ENCODE peak calls at places on chromosomes 16 and 17, in ten cellular contexts. Q, C, H, W, N, D, J, T, F and Y are unnamed samples. For H3K27me3 and H3K36me3, the result is how much of the 10 kb centered on the place peaks cover.

GRCh38 chr17:27326585-27326984 is 32.7 kb downstream of the WSB1 start:
- DNase-seq in J (no peak), C (no peak), W (no peak), F (no peak), N (no peak), T (no peak), H (no peak), Q (no peak), D (no peak), Y (no peak)

GRCh38 chr16:8026450-8026849 is 563.9 kb downstream of the TMEM114 start:
- DNase-seq in W (no peak), C (no peak), Q (no peak), F (no peak), D (no peak), N (peak), H (no peak), T (no peak), J (no peak), Y (peak)

GRCh38 chr17:58822148-58823050 is 66.7 kb downstream of the PPM1E start:
- DNase-seq in C (no peak), D (no peak), J (no peak), H (no peak), Q (no peak), F (no peak), W (no peak), T (no peak), N (no peak), Y (no peak)

GRCh38 chr17:3213587-3213986 is 6.1 kb downstream of the OR1A1 start:
- DNase-seq in Q (no peak), F (no peak), C (no peak), D (no peak), H (no peak), W (no peak), T (no peak), J (no peak), N (no peak), Y (no peak)

GRCh38 chr17:51016099-51016498 is 104.6 kb downstream of the SPAG9 start:
- DNase-seq in J (no peak), T (no peak), D (no peak), C (no peak), F (no peak), Q (no peak), W (no peak), H (no peak), N (no peak), Y (no peak)

GRCh38 chr17:71922439-71922838 is 198.4 kb upstream of the SOX9 start:
- DNase-seq in Q (peak), N (peak), T (peak), J (no peak), D (no peak), W (peak), F (no peak), C (no peak), H (no peak), Y (peak)

GRCh38 chr16:87951550-87952538 is 610 bp downstream of the BANP start:
- DNase-seq in F (no peak), T (no peak), C (peak), H (no peak), J (no peak), Q (peak), N (peak), D (no peak), W (no peak), Y (no peak)

GRCh38 chr17:31394544-31394943 is 3.1 kb downstream of the RAB11FIP4 start:
- DNase-seq in N (peak), H (no peak), F (peak), W (no peak), Q (peak), D (no peak), T (no peak), C (peak), J (peak), Y (peak)

GRCh38 chr17:19331134-19331533 is 31.4 kb downstream of the B9D1 start:
- DNase-seq in T (no peak), H (no peak), C (no peak), Q (peak), J (no peak), D (no peak), W (no peak), F (no peak), N (no peak), Y (no peak)

GRCh38 chr17:17048106-17048505 is 5.8 kb downstream of the MPRIP start:
- DNase-seq in F (no peak), C (no peak), J (no peak), H (no peak), T (no peak), Q (no peak), D (no peak), W (no peak), N (no peak), Y (no peak)

GRCh38 chr16:49275870-49276269 is 5.8 kb downstream of the CBLN1 start:
- DNase-seq in C (no peak), J (no peak), F (no peak), D (peak), W (no peak), N (no peak), H (no peak), Q (no peak), T (no peak), Y (peak)
- H3K27me3 ChIP-seq in C (half or more), J (half or more), F (under half), D (half or more), W (under half), N (half or more), H (under half), Q (under half), T (half or more), Y (half or more)

DNA sequence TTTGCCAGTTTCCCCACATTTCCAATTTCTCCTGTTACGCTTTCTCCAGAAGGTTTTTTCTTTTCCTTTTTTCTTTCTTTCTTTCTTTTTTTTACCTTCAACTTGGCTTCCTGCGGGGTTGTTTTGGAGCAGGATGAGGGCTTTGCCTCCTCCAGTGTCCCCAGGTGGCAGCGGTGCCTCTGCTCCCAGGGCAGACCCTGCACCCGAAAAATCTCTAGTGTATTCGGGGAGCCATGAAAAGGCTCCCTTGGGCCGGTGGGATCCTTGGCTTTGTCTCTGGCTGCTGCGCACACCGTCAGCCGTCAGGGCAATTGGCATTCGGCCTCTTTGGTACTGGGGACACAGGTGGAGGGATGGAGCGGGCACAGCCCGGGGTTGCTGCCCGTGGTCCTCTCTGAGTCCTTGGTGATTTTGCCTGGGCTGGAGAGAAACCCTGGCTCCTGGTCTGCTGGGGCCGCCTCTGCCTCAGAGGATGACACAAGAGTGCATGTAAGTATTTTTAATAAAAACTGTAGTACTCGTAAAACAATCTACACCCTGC is 846 bp downstream of the ITGB3 start:
- DNase-seq in J (no peak), T (no peak), F (no peak), N (no peak), H (no peak), C (no peak), W (no peak), Q (no peak), D (peak), Y (peak)
- H3K4me3 ChIP-seq in J (peak), T (peak), F (peak), N (peak), H (peak), C (peak), W (peak), Q (peak), D (peak), Y (peak)

GRCh38 chr16:2235234-2235651 is 1.0 kb upstream of the DNASE1L2 start:
- DNase-seq in D (no peak), J (no peak), W (no peak), C (no peak), H (peak), F (no peak), T (no peak), Q (no peak), N (no peak), Y (peak)

GRCh38 chr16:2236362-2237075 is at the start of gene DNASE1L2:
- DNase-seq in T (no peak), Q (peak), C (no peak), F (no peak), D (peak), N (peak), H (no peak), J (no peak), W (no peak), Y (peak)

GRCh38 chr16:2234813-2235170 is 1.5 kb upstream of the DNASE1L2 start:
- DNase-seq in W (no peak), C (no peak), Q (no peak), T (no peak), J (no peak), D (no peak), H (no peak), N (no peak), F (no peak), Y (peak)

GRCh38 chr16:2237076-2237551 is 870 bp downstream of the DNASE1L2 start:
- DNase-seq in D (peak), J (no peak), F (no peak), N (no peak), T (no peak), C (no peak), Q (no peak), H (no peak), W (no peak), Y (peak)

DNA sequence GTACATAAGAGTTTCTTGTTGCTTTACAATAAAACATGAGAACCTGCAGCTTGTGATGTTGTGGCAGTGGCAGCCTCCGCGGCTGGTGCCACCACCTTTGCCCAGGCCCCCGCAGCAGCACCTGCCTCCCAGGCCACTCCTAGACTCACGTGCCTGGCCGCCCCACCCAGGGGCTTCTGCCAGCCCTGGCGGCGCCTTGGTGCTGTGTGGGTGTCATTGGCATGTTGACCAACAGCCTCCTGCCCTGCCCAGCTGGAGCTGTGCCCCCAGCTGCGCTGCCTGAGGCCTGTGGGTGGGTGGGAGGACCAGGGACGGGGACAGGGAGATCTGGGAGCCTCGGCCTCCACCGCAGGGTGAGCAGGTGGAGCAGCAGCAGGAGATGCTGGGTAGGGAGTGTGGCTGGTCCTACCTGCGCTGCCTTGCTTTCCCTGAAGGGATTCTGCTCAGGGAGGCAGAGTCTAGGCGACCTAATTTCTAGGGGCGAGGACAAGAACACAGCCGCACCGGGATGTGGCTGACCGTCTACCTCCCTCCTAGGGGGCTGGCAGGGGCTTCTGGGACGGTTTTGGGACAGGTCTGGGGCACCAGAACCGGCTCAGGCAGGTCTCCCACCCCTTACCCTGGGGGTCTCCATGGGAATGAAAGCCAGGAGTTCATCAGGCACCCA is 416 bp upstream of the DNASE1L2 start:
- DNase-seq in Q (no peak), N (no peak), F (no peak), C (no peak), H (no peak), J (no peak), T (no peak), D (no peak), W (no peak), Y (no peak)
- H3K36me3 ChIP-seq in Q (under half), N (under half), F (under half), C (under half), H (under half), J (under half), T (under half), D (half or more), W (under half), Y (under half)

DNA sequence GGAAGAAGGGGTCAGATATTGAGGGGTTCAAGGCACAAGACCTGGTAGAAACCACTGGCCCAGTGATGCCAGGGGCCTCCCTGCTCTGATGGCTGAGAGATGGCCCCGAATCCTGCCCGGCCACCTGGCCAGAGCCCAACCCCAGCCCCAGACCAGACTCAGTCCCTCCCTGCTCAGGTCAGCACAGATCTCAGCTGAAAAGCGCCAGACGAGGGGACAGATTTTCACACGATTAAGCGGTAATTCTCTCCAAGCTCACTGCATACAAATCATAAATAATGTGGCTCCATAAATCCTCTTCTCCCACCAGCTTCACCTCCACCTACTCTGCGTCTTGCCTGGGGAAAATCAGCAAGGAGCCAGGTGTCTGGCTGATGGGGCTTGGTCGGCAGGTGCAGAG is 57.1 kb downstream of the ENGASE start:
- DNase-seq in H (no peak), C (no peak), J (no peak), F (no peak), Q (no peak), N (no peak), T (no peak), W (no peak), D (peak), Y (peak)
- H3K27me3 ChIP-seq in H (under half), C (half or more), J (under half), F (under half), Q (under half), N (under half), T (half or more), W (under half), D (under half), Y (under half)

GRCh38 chr16:10946308-10946707 is 1.9 kb downstream of the CLEC16A start:
- DNase-seq in Q (peak), J (no peak), C (no peak), W (no peak), T (no peak), H (no peak), F (no peak), N (peak), D (no peak), Y (peak)

GRCh38 chr16:10944249-10945064 is at the start of gene CLEC16A:
- DNase-seq in H (peak), W (peak), Q (peak), F (peak), N (peak), C (peak), D (peak), J (peak), T (peak), Y (peak)

GRCh38 chr16:10945065-10945787 is 862 bp downstream of the CLEC16A start:
- DNase-seq in D (no peak), H (no peak), N (no peak), T (no peak), F (no peak), W (no peak), Q (no peak), C (no peak), J (no peak), Y (no peak)

GRCh38 chr16:10949424-10949970 is 5.1 kb downstream of the CLEC16A start:
- DNase-seq in T (no peak), N (no peak), H (no peak), W (no peak), D (no peak), J (no peak), C (no peak), Q (peak), F (no peak), Y (peak)

DNA sequence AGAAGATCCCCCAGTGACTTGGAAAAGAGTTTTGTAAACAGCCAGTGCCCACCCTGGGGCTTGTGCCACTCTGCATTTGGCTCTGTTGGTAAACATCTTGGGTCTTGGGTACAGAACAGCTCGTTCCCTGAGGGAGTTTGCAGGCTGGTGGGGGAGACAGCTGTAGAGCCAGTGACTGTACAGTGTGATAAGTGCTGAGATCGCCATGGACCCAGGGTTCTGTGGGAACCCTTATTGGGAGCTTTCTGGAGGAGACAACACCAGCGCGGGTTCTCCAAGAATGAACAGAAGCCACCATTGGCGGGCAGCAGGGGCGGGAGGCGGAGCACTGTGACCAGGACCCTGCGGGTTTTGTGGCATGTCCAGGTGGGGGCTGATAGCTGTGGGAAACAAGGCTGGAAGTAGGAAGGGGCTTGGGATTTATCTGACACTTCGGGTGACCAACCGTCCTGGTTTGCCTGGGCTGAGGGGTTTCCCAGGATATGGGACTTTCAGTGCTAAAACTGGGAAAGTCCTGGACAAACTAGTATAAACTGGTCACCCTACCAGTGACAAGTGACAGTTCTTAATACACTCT is 2.9 kb downstream of the CLEC16A start:
- DNase-seq in N (no peak), J (no peak), C (no peak), F (no peak), Q (no peak), D (no peak), W (no peak), T (no peak), H (no peak), Y (no peak)
- H3K4me3 ChIP-seq in N (no peak), J (no peak), C (no peak), F (no peak), Q (no peak), D (no peak), W (no peak), T (no peak), H (no peak), Y (no peak)

DNA sequence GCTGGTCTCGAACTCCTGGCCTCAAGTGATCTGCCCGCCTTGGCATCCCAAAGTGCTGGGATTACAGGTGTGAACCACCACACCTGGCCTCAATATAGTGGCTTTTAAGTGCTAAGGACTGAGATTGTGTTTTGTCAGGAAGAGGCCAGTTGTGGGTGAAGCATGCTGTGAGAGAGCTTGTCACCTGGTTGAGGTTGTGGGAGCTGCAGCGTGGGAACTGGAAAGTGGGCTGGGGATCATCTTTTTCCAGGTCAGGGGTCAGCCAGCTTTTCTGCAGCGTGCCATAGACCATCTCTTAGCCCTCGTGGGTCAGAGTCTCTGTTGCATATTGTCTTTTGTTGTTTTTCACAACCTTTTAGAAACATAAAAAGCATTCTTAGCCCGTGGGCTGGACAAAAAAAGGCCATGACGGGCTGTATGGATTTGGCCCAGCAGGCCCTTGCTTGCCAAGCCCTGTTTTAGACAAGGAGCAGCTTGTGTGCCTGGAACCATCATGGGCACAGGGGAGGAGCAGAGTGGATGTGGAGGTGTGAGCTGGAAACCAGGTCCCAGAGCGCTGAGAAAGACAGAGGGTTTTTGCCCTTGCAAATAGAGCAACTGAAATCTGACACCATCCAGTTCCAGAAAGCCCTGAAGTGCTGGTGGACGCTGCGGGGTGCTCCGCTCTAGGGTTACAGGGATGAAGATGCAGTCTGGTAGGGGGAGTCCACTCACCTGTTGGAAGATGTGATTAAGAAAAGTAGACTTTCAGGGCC is 5.5 kb downstream of the BIRC5 start:
- DNase-seq in Q (no peak), H (no peak), W (no peak), N (no peak), C (no peak), D (no peak), T (no peak), J (no peak), F (no peak), Y (peak)
- H3K36me3 ChIP-seq in Q (under half), H (under half), W (under half), N (under half), C (under half), D (under half), T (under half), J (under half), F (under half), Y (under half)

GRCh38 chr17:36731091-36731490 is 129.7 kb downstream of the MRM1 start:
- DNase-seq in D (no peak), N (no peak), W (no peak), H (no peak), F (no peak), J (no peak), T (no peak), Q (no peak), C (no peak), Y (no peak)

GRCh38 chr17:36732351-36732750 is 131.0 kb downstream of the MRM1 start:
- DNase-seq in F (no peak), T (no peak), W (no peak), D (no peak), J (no peak), N (no peak), C (no peak), Q (no peak), H (no peak), Y (no peak)

GRCh38 chr17:36728030-36728991 is 126.9 kb downstream of the MRM1 start:
- DNase-seq in T (no peak), N (no peak), W (no peak), C (no peak), D (peak), F (no peak), Q (no peak), J (no peak), H (no peak), Y (no peak)

GRCh38 chr17:36731806-36732205 is 130.4 kb downstream of the MRM1 start:
- DNase-seq in H (no peak), T (no peak), D (no peak), Q (no peak), C (no peak), W (no peak), N (no peak), J (no peak), F (no peak), Y (peak)

GRCh38 chr17:36730095-36730808 is 128.9 kb downstream of the MRM1 start:
- DNase-seq in F (no peak), H (no peak), W (no peak), Q (no peak), C (no peak), J (no peak), T (no peak), D (no peak), N (no peak), Y (peak)
- H3K27me3 ChIP-seq in F (under half), H (under half), W (under half), Q (under half), C (half or more), J (under half), T (half or more), D (under half), N (half or more), Y (under half)